ENCODE peak calls at places on chromosomes 12 and 14, in five cellular contexts. P, U, B, G and L are unnamed samples.

GRCh38 chr12:116773276-116773731 is 35.2 kb downstream of the RNFT2 start:
- DNase-seq in P (no peak), U (peak; percentile 4), B (peak; percentile 87), G (no peak), L (no peak)

GRCh38 chr12:20731274-20731673 is 36.1 kb downstream of the SLCO1C1 start:
- DNase-seq in P (no peak), U (no peak), B (no peak), G (no peak), L (no peak)

GRCh38 chr12:97017213-97017612 is 110.2 kb downstream of the NEDD1 start:
- DNase-seq in P (no peak), U (no peak), B (no peak), G (no peak), L (no peak)

GRCh38 chr12:52243774-52244614 is 11.0 kb downstream of the KRT7 start:
- DNase-seq in P (no peak), U (peak; percentile 81), B (peak; percentile 84), G (peak; percentile 45), L (peak; percentile 70)

GRCh38 chr12:30827406-30828055 is 72.8 kb upstream of the CAPRIN2 start:
- DNase-seq in P (no peak), U (no peak), B (no peak), G (no peak), L (no peak)

GRCh38 chr12:325886-326285 is 63.2 kb downstream of the KDM5A start:
- DNase-seq in P (no peak), U (no peak), B (no peak), G (no peak), L (no peak)

GRCh38 chr14:20622816-20623291 is 18.6 kb downstream of the OR6S1 start:
- DNase-seq in P (no peak), U (no peak), B (no peak), G (no peak), L (no peak)

GRCh38 chr12:85369365-85370154 is 89.5 kb downstream of the ALX1 start:
- DNase-seq in P (no peak), U (no peak), B (no peak), G (no peak), L (no peak)

GRCh38 chr14:88380405-88380804 is 5.1 kb upstream of the SPATA7 start:
- DNase-seq in P (no peak), U (no peak), B (no peak), G (no peak), L (no peak)

GRCh38 chr12:106125351-106126085 is 13.2 kb downstream of the NUAK1 start:
- DNase-seq in P (no peak), U (no peak), B (no peak), G (no peak), L (no peak)

GRCh38 chr14:58663494-58664111 is 25.8 kb downstream of the DACT1 start:
- DNase-seq in P (no peak), U (no peak), B (no peak), G (no peak), L (no peak)

GRCh38 chr12:62848418-62848817 is 86.5 kb downstream of the PPM1H start:
- DNase-seq in P (no peak), U (no peak), B (no peak), G (no peak), L (no peak)

GRCh38 chr12:102816816-102817434 is 100.1 kb downstream of the PAH start:
- DNase-seq in P (no peak), U (no peak), B (peak; percentile 3), G (no peak), L (no peak)

GRCh38 chr14:70905316-70905715 is 1.9 kb upstream of the PCNX1 start:
- DNase-seq in P (no peak), U (no peak), B (peak; percentile 89), G (no peak), L (peak; percentile 24)

GRCh38 chr12:19779393-19780056 is 340.2 kb downstream of the AEBP2 start:
- DNase-seq in P (no peak), U (peak; percentile 61), B (no peak), G (no peak), L (no peak)

GRCh38 chr12:14514154-14514842 is 53.4 kb downstream of the PLBD1 start:
- DNase-seq in P (no peak), U (no peak), B (no peak), G (no peak), L (peak; percentile 77)

GRCh38 chr12:122852336-122853275 is 17.3 kb downstream of the HIP1R start:
- DNase-seq in P (no peak), U (no peak), B (peak; percentile 81), G (no peak), L (no peak)

GRCh38 chr12:65602191-65602578 is 222.1 kb upstream of the HMGA2 start:
- DNase-seq in P (no peak), U (no peak), B (no peak), G (no peak), L (no peak)

GRCh38 chr14:74867673-74868072 is 8.3 kb downstream of the PROX2 start:
- DNase-seq in P (no peak), U (no peak), B (peak; percentile 71), G (peak; percentile 13), L (no peak)

GRCh38 chr14:76776306-76777251 is 15.3 kb downstream of the VASH1 start:
- DNase-seq in P (no peak), U (peak; percentile 70), B (no peak), G (no peak), L (no peak)

GRCh38 chr12:117155278-117156060 is 34.8 kb downstream of the FBXO21 start:
- DNase-seq in P (peak; percentile 50), U (peak; percentile 85), B (peak; percentile 12), G (peak; percentile 48), L (peak; percentile 63)

GRCh38 chr12:113116875-113117274 is 18.7 kb downstream of the RASAL1 start:
- DNase-seq in P (no peak), U (no peak), B (no peak), G (no peak), L (no peak)

GRCh38 chr12:99259040-99259934 is 388.3 kb upstream of the GARIN6 start:
- DNase-seq in P (no peak), U (no peak), B (no peak), G (no peak), L (no peak)

GRCh38 chr12:64679487-64679983 is 69.2 kb downstream of the RASSF3 start:
- DNase-seq in P (peak; percentile 81), U (peak; percentile 83), B (peak; percentile 92), G (peak; percentile 61), L (peak; percentile 80)

GRCh38 chr14:104305511-104306449 is 167.4 kb downstream of the KIF26A start:
- DNase-seq in P (no peak), U (peak; percentile 57), B (no peak), G (no peak), L (no peak)

GRCh38 chr12:4685317-4685716 is 34.9 kb upstream of the GALNT8 start:
- DNase-seq in P (no peak), U (no peak), B (no peak), G (no peak), L (no peak)

GRCh38 chr12:109739747-109740693 is 26.4 kb downstream of the FAM222A start:
- DNase-seq in P (no peak), U (peak; percentile 74), B (no peak), G (no peak), L (no peak)

GRCh38 chr14:54567634-54568561 is 970 bp downstream of the SAMD4A start:
- DNase-seq in P (peak; percentile 41), U (peak; percentile 92), B (peak; percentile 42), G (peak; percentile 18), L (peak; percentile 51)

GRCh38 chr14:54572316-54572715 is 5.4 kb downstream of the SAMD4A start:
- DNase-seq in P (no peak), U (no peak), B (peak; percentile 47), G (no peak), L (peak; percentile 28)

GRCh38 chr14:54568821-54569591 is 2.1 kb downstream of the SAMD4A start:
- DNase-seq in P (no peak), U (no peak), B (no peak), G (no peak), L (peak; percentile 22)

GRCh38 chr14:54570047-54570446 is 3.1 kb downstream of the SAMD4A start:
- DNase-seq in P (no peak), U (no peak), B (no peak), G (no peak), L (no peak)

GRCh38 chr14:54570651-54571415 is 3.9 kb downstream of the SAMD4A start:
- DNase-seq in P (no peak), U (no peak), B (peak; percentile 63), G (no peak), L (no peak)
- H3K4me3 ChIP-seq in P (no peak overlapping the region), U (no peak overlapping the region), B (no peak overlapping the region), G (no peak overlapping the region), L (no peak overlapping the region)

DNA sequence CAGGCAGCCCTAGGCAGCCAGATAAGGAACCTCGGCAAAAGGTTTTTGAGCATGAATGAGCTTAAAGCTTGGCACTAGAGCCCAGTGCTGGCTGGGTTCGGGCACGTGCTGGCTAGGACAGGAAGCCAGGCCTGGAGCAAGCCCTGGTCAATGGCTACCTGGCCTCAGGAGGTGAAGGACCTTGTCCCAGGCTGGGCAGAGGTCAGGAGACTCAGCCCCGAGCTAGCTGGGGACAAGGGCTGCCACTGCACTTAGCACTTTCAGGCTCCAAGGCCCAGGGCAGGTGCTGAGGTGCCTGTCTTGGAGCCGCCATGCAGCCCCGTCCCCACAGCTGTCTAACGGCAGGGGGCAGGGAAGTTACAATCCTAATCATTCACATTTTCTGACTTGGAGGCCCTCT is 4.3 kb upstream of the AQP6 start:
- DNase-seq in P (no peak), U (no peak), B (no peak), G (no peak), L (no peak)
- H3K27ac ChIP-seq in P (no peak overlapping the region), U (no peak overlapping the region), B (no peak overlapping the region), G (no peak overlapping the region), L (no peak overlapping the region)

DNA sequence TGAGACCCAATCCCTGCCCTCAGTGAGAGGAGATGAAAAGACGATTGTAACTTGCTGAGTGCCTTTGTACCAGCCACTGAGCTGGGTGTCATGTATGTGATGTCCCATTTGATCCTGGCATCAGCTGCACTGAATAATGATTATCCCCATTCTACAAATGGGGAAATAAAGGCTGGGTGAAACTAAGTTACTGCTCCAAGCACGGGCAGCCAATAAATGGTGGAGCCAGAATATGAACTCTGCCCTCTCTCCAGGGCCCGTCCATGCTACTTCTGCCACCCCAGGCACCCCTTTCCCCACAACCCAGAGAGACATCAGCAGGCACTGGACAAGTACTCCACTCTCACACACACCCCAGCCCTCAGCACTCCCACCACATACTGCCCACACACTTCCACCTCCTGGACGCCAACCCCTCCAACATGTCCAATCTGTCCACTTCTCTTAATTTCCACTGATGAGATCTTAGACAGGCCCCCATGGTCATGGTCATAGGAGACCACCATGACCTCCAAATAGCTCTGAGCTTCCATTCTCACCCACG is 115.8 kb downstream of the DICER1 start:
- DNase-seq in P (no peak), U (no peak), B (no peak), G (no peak), L (no peak)
- H3K4me3 ChIP-seq in P (no peak overlapping the region), U (no peak overlapping the region), B (no peak overlapping the region), G (no peak overlapping the region), L (no peak overlapping the region)

GRCh38 chr14:50944647-50945413 is 547 bp upstream of the PYGL start:
- DNase-seq in P (no peak), U (peak; percentile 79), B (peak; percentile 41), G (no peak), L (peak; percentile 75)

GRCh38 chr14:50946234-50946935 is 2.1 kb upstream of the PYGL start:
- DNase-seq in P (no peak), U (no peak), B (no peak), G (no peak), L (no peak)

GRCh38 chr14:50941151-50941550 is 3.1 kb downstream of the PYGL start:
- DNase-seq in P (no peak), U (no peak), B (no peak), G (no peak), L (no peak)

GRCh38 chr14:50943943-50944646 is at the start of gene PYGL:
- DNase-seq in P (peak; percentile 12), U (peak; percentile 94), B (peak; percentile 57), G (no peak), L (peak; percentile 80)

GRCh38 chr14:50943261-50943942 is 881 bp downstream of the PYGL start:
- DNase-seq in P (no peak), U (peak; percentile 80), B (peak; percentile 33), G (no peak), L (peak; percentile 63)
- H3K27ac ChIP-seq in P (no peak overlapping the region), U (peak overlapping the region; percentile 83), B (no peak overlapping the region), G (no peak overlapping the region), L (peak overlapping the region; percentile 85)